ENCODE peak calls at places on chromosomes 2 and 18, in seven cellular contexts. One of them, this sample, is unnamed.

GRCh38 chr2:38224821-38225450 is 149.0 kb upstream of the CYP1B1 start:
- DNase-seq in GM23248: no peak
- DNase-seq in stimulated activated naive CD4-positive, alpha-beta T cell: no peak
- DNase-seq in fibroblast of lung: no peak
- DNase-seq in RCC 7860: no peak
- DNase-seq in progenitor cell of endocrine pancreas: no peak
- DNase-seq in T-cell: no peak
- DNase-seq in this sample: no peak

GRCh38 chr18:32298289-32298688 is 108.5 kb downstream of the MEP1B start:
- DNase-seq in GM23248: peak
- DNase-seq in stimulated activated naive CD4-positive, alpha-beta T cell: no peak
- DNase-seq in fibroblast of lung: peak
- DNase-seq in RCC 7860: no peak
- DNase-seq in progenitor cell of endocrine pancreas: no peak
- DNase-seq in T-cell: no peak
- DNase-seq in this sample: no peak

GRCh38 chr2:112787294-112787693 is 3.0 kb upstream of the IL1A start:
- DNase-seq in GM23248: no peak
- DNase-seq in stimulated activated naive CD4-positive, alpha-beta T cell: no peak
- DNase-seq in fibroblast of lung: no peak
- DNase-seq in RCC 7860: no peak
- DNase-seq in progenitor cell of endocrine pancreas: no peak
- DNase-seq in T-cell: no peak
- DNase-seq in this sample: no peak

GRCh38 chr2:27860111-27860510 is 30.1 kb downstream of the RBKS start:
- DNase-seq in GM23248: peak
- DNase-seq in stimulated activated naive CD4-positive, alpha-beta T cell: no peak
- DNase-seq in fibroblast of lung: peak
- DNase-seq in RCC 7860: peak
- DNase-seq in progenitor cell of endocrine pancreas: no peak
- DNase-seq in T-cell: no peak
- DNase-seq in this sample: no peak

GRCh38 chr2:205464681-205465080 is 217.6 kb upstream of the NRP2 start:
- DNase-seq in GM23248: no peak
- DNase-seq in stimulated activated naive CD4-positive, alpha-beta T cell: no peak
- DNase-seq in fibroblast of lung: no peak
- DNase-seq in RCC 7860: no peak
- DNase-seq in progenitor cell of endocrine pancreas: no peak
- DNase-seq in T-cell: no peak
- DNase-seq in this sample: no peak

GRCh38 chr2:206981739-206982336 is 42.5 kb downstream of the CPO start:
- DNase-seq in GM23248: peak
- DNase-seq in stimulated activated naive CD4-positive, alpha-beta T cell: peak
- DNase-seq in fibroblast of lung: peak
- DNase-seq in RCC 7860: peak
- DNase-seq in progenitor cell of endocrine pancreas: peak
- DNase-seq in T-cell: peak
- DNase-seq in this sample: peak

GRCh38 chr18:51427012-51427411 is 229.5 kb upstream of the MEX3C start:
- DNase-seq in GM23248: no peak
- DNase-seq in stimulated activated naive CD4-positive, alpha-beta T cell: peak
- DNase-seq in fibroblast of lung: peak
- DNase-seq in RCC 7860: no peak
- DNase-seq in progenitor cell of endocrine pancreas: no peak
- DNase-seq in T-cell: no peak
- DNase-seq in this sample: no peak

GRCh38 chr2:149658553-149658952 is 71.0 kb upstream of the MMADHC start:
- DNase-seq in GM23248: peak
- DNase-seq in stimulated activated naive CD4-positive, alpha-beta T cell: no peak
- DNase-seq in fibroblast of lung: no peak
- DNase-seq in RCC 7860: no peak
- DNase-seq in progenitor cell of endocrine pancreas: no peak
- DNase-seq in T-cell: no peak
- DNase-seq in this sample: no peak

GRCh38 chr2:142165790-142166189 is 35.0 kb upstream of the LRP1B start:
- DNase-seq in GM23248: peak
- DNase-seq in stimulated activated naive CD4-positive, alpha-beta T cell: no peak
- DNase-seq in fibroblast of lung: peak
- DNase-seq in RCC 7860: peak
- DNase-seq in progenitor cell of endocrine pancreas: no peak
- DNase-seq in T-cell: no peak
- DNase-seq in this sample: peak

GRCh38 chr2:85584857-85585780 is 888 bp downstream of the VAMP5 start:
- DNase-seq in GM23248: peak
- DNase-seq in stimulated activated naive CD4-positive, alpha-beta T cell: peak
- DNase-seq in fibroblast of lung: peak
- DNase-seq in RCC 7860: peak
- DNase-seq in progenitor cell of endocrine pancreas: no peak
- DNase-seq in T-cell: no peak
- DNase-seq in this sample: peak

GRCh38 chr2:206274434-206275273 is at the start of gene ZDBF2:
- DNase-seq in GM23248: peak
- DNase-seq in stimulated activated naive CD4-positive, alpha-beta T cell: peak
- DNase-seq in fibroblast of lung: peak
- DNase-seq in RCC 7860: no peak
- DNase-seq in progenitor cell of endocrine pancreas: peak
- DNase-seq in T-cell: peak
- DNase-seq in this sample: peak

GRCh38 chr2:226300487-226300886 is 499.1 kb downstream of the IRS1 start:
- DNase-seq in GM23248: no peak
- DNase-seq in stimulated activated naive CD4-positive, alpha-beta T cell: no peak
- DNase-seq in fibroblast of lung: no peak
- DNase-seq in RCC 7860: no peak
- DNase-seq in progenitor cell of endocrine pancreas: no peak
- DNase-seq in T-cell: no peak
- DNase-seq in this sample: no peak

GRCh38 chr2:225399509-225399908 is at the start of gene NYAP2:
- DNase-seq in GM23248: no peak
- DNase-seq in stimulated activated naive CD4-positive, alpha-beta T cell: no peak
- DNase-seq in fibroblast of lung: no peak
- DNase-seq in RCC 7860: no peak
- DNase-seq in progenitor cell of endocrine pancreas: no peak
- DNase-seq in T-cell: no peak
- DNase-seq in this sample: no peak

GRCh38 chr2:198371902-198372611 is 567.7 kb downstream of the PLCL1 start:
- DNase-seq in GM23248: peak
- DNase-seq in stimulated activated naive CD4-positive, alpha-beta T cell: no peak
- DNase-seq in fibroblast of lung: peak
- DNase-seq in RCC 7860: no peak
- DNase-seq in progenitor cell of endocrine pancreas: no peak
- DNase-seq in T-cell: no peak
- DNase-seq in this sample: peak

GRCh38 chr2:194526121-194526520 is 1130.9 kb upstream of the SLC39A10 start:
- DNase-seq in GM23248: no peak
- DNase-seq in stimulated activated naive CD4-positive, alpha-beta T cell: no peak
- DNase-seq in fibroblast of lung: no peak
- DNase-seq in RCC 7860: no peak
- DNase-seq in progenitor cell of endocrine pancreas: no peak
- DNase-seq in T-cell: no peak
- DNase-seq in this sample: no peak

GRCh38 chr2:75100011-75100680 is 99.2 kb downstream of the TACR1 start:
- DNase-seq in GM23248: peak
- DNase-seq in stimulated activated naive CD4-positive, alpha-beta T cell: no peak
- DNase-seq in fibroblast of lung: peak
- DNase-seq in RCC 7860: peak
- DNase-seq in progenitor cell of endocrine pancreas: no peak
- DNase-seq in T-cell: no peak
- DNase-seq in this sample: no peak